ENCODE peak calls at places on chromosomes 4 and X, in five cellular contexts. I, G, L, Q and C are unnamed samples.

GRCh38 chrX:11724122-11725017 is 33.7 kb upstream of the MSL3 start:
- DNase-seq in I (no peak), G (peak; percentile 35), L (no peak), Q (peak; percentile 0), C (peak; percentile 30)

GRCh38 chr4:64771149-64771548 is 361.9 kb upstream of the TECRL start:
- DNase-seq in I (no peak), G (no peak), L (no peak), Q (no peak), C (no peak)

GRCh38 chr4:162706051-162706450 is 460.6 kb downstream of the NAF1 start:
- DNase-seq in I (no peak), G (no peak), L (no peak), Q (no peak), C (no peak)

GRCh38 chr4:75494563-75494962 is 19.6 kb downstream of the RCHY1 start:
- DNase-seq in I (no peak), G (no peak), L (no peak), Q (no peak), C (no peak)

GRCh38 chrX:48493890-48494364 is 14.9 kb upstream of the PORCN start:
- DNase-seq in I (peak; percentile 58), G (peak; percentile 74), L (no peak), Q (peak; percentile 55), C (no peak)

GRCh38 chr4:76108467-76109181 is 34.1 kb downstream of the ART3 start:
- DNase-seq in I (no peak), G (peak; percentile 34), L (no peak), Q (peak; percentile 20), C (peak; percentile 19)

GRCh38 chrX:55783723-55784122 is 66.2 kb downstream of the RRAGB start:
- DNase-seq in I (no peak), G (no peak), L (no peak), Q (no peak), C (no peak)

GRCh38 chr4:41157009-41157408 is 57.3 kb downstream of the APBB2 start:
- DNase-seq in I (no peak), G (no peak), L (no peak), Q (no peak), C (no peak)

GRCh38 chr4:76758290-76758882 is 139.6 kb downstream of the SOWAHB start:
- DNase-seq in I (peak; percentile 55), G (peak; percentile 40), L (no peak), Q (peak; percentile 28), C (peak; percentile 45)

GRCh38 chr4:16253127-16253960 is 27.1 kb upstream of the TAPT1 start:
- DNase-seq in I (no peak), G (no peak), L (no peak), Q (peak; percentile 71), C (peak; percentile 10)

GRCh38 chrX:84197550-84197949 is 9.6 kb upstream of the RPS6KA6 start:
- DNase-seq in I (no peak), G (no peak), L (no peak), Q (no peak), C (no peak)

GRCh38 chrX:49166914-49167739 is 4.6 kb downstream of the MAGIX start:
- DNase-seq in I (peak; percentile 55), G (peak; percentile 78), L (peak; percentile 51), Q (no peak), C (no peak)

GRCh38 chr4:105343523-105343931 is 130.3 kb downstream of the PPA2 start:
- DNase-seq in I (no peak), G (no peak), L (no peak), Q (no peak), C (no peak)

GRCh38 chr4:37793562-37793961 is 32.9 kb upstream of the PGM2 start:
- DNase-seq in I (no peak), G (no peak), L (no peak), Q (peak; percentile 27), C (no peak)

GRCh38 chr4:112853662-112854256 is 195.7 kb upstream of the ANK2 start:
- DNase-seq in I (no peak), G (no peak), L (no peak), Q (no peak), C (no peak)

GRCh38 chrX:16466640-16467432 is 183.1 kb upstream of the S100G start:
- DNase-seq in I (no peak), G (no peak), L (no peak), Q (no peak), C (no peak)

GRCh38 chr4:166222271-166222670 is 349.2 kb downstream of the TLL1 start:
- DNase-seq in I (no peak), G (no peak), L (no peak), Q (no peak), C (no peak)

GRCh38 chr4:19614171-19614570 is 637.5 kb upstream of the SLIT2 start:
- DNase-seq in I (no peak), G (no peak), L (no peak), Q (no peak), C (no peak)

DNA sequence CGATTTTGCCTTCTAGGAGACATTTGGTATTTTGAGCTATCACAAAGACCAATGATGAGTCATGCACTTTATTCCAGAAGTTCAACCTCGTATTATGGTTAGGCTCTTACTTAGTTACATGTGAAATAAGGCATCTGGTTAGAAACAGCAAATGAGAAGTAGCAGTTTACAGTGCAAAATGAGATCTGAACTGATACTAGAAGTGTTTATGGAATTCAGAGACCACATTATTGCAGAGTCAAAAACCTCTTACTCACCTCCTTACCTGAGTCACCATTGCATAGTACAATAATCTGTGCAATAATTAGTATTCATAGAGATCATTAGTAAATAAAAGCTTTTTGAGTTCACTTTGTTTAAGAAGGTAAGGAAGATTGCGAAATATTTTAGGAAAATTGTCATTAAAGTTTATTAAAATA is 38.7 kb downstream of the SEC24B start:
- DNase-seq in I (no peak), G (peak; percentile 23), L (no peak), Q (no peak), C (peak; percentile 7)
- TF ChIP-seq KDM1A in I (no peak), G (no peak), L (no peak), Q (no peak), C (no peak)

GRCh38 chrX:72554448-72555140 is 18.0 kb downstream of the HDAC8 start:
- DNase-seq in I (peak; percentile 59), G (peak; percentile 61), L (no peak), Q (no peak), C (peak; percentile 87)
- TF ChIP-seq KDM1A in I (no peak), G (no peak), L (no peak), Q (no peak), C (no peak)

GRCh38 chr4:146739182-146739581 is 100.5 kb downstream of the POU4F2 start:
- DNase-seq in I (no peak), G (no peak), L (no peak), Q (no peak), C (no peak)
- TF ChIP-seq KDM1A in I (no peak), G (no peak), L (no peak), Q (no peak), C (no peak)

GRCh38 chrX:20361081-20361889 is 94.6 kb upstream of the RPS6KA3 start:
- DNase-seq in I (no peak), G (no peak), L (no peak), Q (peak; percentile 56), C (peak; percentile 53)
- TF ChIP-seq KDM1A in I (no peak), G (no peak), L (no peak), Q (no peak), C (no peak)

GRCh38 chr4:30875659-30876269 is 155.6 kb downstream of the PCDH7 start:
- DNase-seq in I (no peak), G (no peak), L (no peak), Q (no peak), C (no peak)
- TF ChIP-seq KDM1A in I (no peak), G (no peak), L (no peak), Q (no peak), C (no peak)

DNA sequence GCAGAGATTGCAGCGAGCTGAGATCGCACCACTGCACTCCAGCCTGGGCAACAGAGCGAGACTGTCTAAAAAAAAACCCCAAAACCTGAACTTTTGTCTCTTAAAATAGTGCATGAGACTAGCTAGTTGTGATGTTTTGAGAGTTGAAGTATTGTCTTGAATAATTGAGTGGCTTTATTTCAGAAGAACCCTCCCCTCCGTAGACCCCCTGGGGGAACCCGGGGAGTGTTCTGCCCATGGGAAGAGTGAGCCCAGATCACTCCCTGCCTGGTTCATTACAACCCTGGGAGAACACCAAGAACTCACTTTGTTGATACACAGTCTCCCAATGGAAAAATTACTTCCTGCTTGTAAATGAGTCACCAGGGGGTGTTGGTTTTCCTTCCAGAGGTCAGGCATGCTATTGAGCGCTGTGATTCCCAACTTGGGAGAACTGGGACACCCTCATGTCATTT is 65.3 kb upstream of the SHISA3 start:
- DNase-seq in I (no peak), G (no peak), L (no peak), Q (no peak), C (peak; percentile 32)
- TF ChIP-seq KDM1A in I (no peak), G (no peak), L (no peak), Q (no peak), C (no peak)

GRCh38 chr4:127993150-127993549 is 27.9 kb downstream of the ABHD18 start:
- DNase-seq in I (no peak), G (no peak), L (no peak), Q (no peak), C (no peak)

GRCh38 chr4:127997534-127998388 is 32.6 kb downstream of the ABHD18 start:
- DNase-seq in I (no peak), G (no peak), L (peak; percentile 44), Q (no peak), C (peak; percentile 71)

DNA sequence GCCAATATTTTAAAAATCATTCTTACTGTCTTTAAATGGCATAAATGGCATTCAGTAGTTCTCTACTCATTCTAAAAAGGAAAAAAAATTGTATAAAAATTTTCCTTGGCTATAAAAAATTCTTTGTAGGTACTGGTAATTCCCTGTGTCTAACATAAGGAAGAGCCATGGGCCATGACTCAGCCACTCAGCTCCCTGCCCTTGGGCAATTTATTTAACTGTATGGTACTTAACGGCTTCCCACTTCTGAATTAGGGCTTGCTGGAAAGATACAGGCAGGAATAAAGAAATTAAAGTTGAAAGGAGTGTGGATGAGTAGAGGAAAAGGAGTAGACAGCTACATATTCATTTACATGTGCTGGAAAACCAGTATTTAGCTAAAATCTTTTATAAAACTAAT is 30.6 kb downstream of the ABHD18 start:
- DNase-seq in I (no peak), G (no peak), L (no peak), Q (no peak), C (peak; percentile 26)
- TF ChIP-seq KDM1A in I (no peak), G (no peak), L (no peak), Q (no peak), C (no peak)

DNA sequence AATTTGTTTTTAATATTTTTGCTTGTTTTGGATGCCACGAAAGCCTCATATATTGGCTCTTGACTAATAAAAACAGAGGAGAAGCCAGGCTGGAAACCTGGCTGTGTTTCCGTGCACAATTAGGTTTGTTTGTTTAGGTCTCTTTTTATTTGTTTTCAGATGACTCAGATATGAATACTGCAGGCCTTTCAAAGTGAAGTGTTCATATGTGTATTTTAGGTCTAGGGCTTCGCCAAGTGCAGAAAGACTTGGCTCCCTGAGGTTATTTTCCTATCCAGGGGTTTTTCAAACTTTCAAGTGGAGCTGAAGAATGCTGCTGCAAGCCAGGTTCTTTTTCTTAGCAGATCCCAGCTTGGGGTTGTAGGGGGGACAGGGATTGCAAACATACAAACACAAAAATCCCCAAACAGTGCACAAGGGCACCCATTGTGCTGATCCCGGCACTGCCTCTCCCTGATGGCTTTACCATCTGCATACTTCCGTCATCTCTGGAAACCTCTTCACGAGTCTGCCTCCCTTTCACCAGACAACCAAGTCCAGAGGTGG is 108.4 kb downstream of the SMIM20 start:
- DNase-seq in I (no peak), G (no peak), L (no peak), Q (peak; percentile 73), C (peak; percentile 51)
- TF ChIP-seq KDM1A in I (no peak), G (no peak), L (no peak), Q (no peak), C (no peak)